ENCODE peak calls at places on chromosomes 5 and 9, in five cellular contexts. B is IMR-90, S is HepG2, O is A549, A is H1. H is an unnamed sample.

GRCh38 chr5:17441351-17441750 is 56.7 kb upstream of the TAF11L2 start:
- DNase-seq in S (no peak), B (peak; percentile 95), A (no peak), O (peak; percentile 36), H (no peak)

GRCh38 chr9:135230817-135231520 is 143.5 kb downstream of the OLFM1 start:
- DNase-seq in B (no peak), O (no peak), A (no peak), S (no peak), H (no peak)

GRCh38 chr9:89745601-89746376 is 141.0 kb downstream of the GADD45G start:
- DNase-seq in B (no peak), O (no peak), A (no peak), S (no peak), H (no peak)

GRCh38 chr9:15231788-15232635 is 75.0 kb downstream of the TTC39B start:
- DNase-seq in O (peak; percentile 67), A (no peak), S (peak; percentile 22), B (no peak), H (peak; percentile 15)

GRCh38 chr5:91170266-91170665 is 212.9 kb downstream of the ARRDC3 start:
- DNase-seq in B (peak; percentile 85), A (no peak), O (no peak), S (no peak), H (no peak)

GRCh38 chr5:77987331-77987730 is 211.2 kb upstream of the TBCA start:
- DNase-seq in S (no peak), B (no peak), A (no peak), O (no peak), H (no peak)

GRCh38 chr9:16421534-16421933 is 448.9 kb downstream of the BNC2 start:
- DNase-seq in A (no peak), S (no peak), B (peak; percentile 24), O (no peak), H (no peak)

GRCh38 chr5:159393854-159394274 is 63.6 kb upstream of the IL12B start:
- DNase-seq in O (no peak), S (no peak), A (no peak), B (no peak), H (peak; percentile 15)

GRCh38 chr9:114047717-114048116 is 30.4 kb downstream of the AMBP start:
- DNase-seq in A (no peak), B (no peak), O (peak; percentile 13), S (peak; percentile 68), H (no peak)

DNA sequence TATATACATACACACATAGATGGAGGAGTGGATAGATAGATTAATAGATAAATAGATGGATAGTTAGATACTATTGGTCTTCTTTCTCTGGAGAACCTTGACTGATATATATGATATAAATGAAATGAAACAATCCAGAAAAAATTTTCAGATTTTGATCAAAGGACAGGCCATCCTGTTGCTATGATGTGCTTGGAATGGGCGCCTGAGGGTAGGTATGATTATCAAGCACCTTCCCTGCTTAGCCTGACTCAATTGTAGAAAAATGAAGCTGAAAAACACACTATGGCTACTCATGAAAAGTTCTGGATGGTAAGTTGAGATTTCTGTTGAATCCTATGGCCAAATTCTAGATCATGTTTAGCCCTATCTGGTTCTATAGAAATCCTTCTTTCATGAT is 266.5 kb upstream of the KLF4 start:
- DNase-seq in A (no peak), S (no peak), O (no peak), B (no peak), H (no peak)
- TF ChIP-seq MAFK in A (no peak), S (no peak), O (no peak), B (no peak), H (no peak)

GRCh38 chr5:13809921-13810320 is 134.6 kb downstream of the DNAH5 start:
- DNase-seq in S (no peak), A (no peak), O (no peak), B (no peak), H (peak; percentile 7)
- TF ChIP-seq MAFK in S (no peak), A (no peak), O (no peak), B (no peak), H (no peak)

GRCh38 chr5:178287091-178287790 is 54.6 kb upstream of the PHYKPL start:
- DNase-seq in A (no peak), O (no peak), B (no peak), S (no peak), H (no peak)

GRCh38 chr5:178287791-178288105 is 55.1 kb upstream of the PHYKPL start:
- DNase-seq in S (no peak), A (no peak), B (no peak), O (no peak), H (no peak)

GRCh38 chr5:178290376-178290775 is 57.8 kb upstream of the PHYKPL start:
- DNase-seq in O (no peak), B (no peak), A (no peak), S (no peak), H (no peak)

GRCh38 chr5:178289438-178289837 is 56.8 kb upstream of the PHYKPL start:
- DNase-seq in S (no peak), A (no peak), B (no peak), O (no peak), H (no peak)

DNA sequence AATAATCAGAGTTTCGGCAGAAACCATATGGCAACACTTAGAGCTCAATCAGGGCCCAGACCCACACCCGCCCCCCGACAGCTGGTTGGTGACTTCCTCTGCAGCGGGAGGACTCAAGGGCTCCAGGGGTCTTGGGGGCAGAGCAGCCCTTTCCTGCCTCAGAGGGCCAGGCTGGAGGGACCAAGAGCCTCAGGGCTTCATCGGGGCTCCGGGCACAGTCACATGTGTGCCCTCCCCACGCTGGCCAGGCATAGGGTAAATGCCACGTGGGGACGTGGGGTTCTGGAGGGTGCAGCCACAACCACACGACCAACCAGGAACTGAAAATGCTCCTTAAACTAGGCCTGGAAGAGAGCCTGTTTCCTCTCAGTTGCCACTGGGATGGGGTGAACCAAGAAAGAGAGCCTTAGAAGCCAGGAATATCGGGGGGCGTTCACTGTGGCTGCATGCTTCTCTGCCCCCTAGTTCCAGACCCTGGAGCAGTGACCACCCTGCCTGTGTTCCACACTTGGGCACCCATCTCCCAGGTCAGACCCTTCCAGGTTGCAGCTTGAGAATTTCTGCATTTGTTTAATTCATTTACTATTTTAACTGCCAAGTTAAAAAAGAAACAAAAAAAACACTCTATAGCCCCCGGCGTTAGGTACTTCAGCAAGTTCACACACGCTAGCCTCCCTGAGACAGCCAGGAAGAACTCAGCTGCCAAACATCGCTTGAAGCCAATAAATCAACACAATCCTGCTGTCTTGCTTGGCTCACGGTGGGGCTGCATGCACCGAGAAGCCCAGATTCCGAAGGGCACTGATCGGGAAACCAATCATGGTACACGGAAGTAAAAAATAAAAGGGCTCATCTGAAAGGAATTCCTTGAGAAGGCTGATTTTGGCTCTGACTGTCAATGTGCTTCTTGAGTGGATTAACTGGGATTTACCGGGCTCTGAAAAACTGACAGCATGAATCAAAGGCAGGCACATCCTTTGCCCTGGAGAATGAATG is 56.1 kb upstream of the PHYKPL start:
- DNase-seq in B (no peak), S (no peak), O (peak; percentile 8), A (no peak), H (no peak)
- TF ChIP-seq MAFK in B (no peak), S (no peak), O (no peak), A (no peak), H (no peak)

DNA sequence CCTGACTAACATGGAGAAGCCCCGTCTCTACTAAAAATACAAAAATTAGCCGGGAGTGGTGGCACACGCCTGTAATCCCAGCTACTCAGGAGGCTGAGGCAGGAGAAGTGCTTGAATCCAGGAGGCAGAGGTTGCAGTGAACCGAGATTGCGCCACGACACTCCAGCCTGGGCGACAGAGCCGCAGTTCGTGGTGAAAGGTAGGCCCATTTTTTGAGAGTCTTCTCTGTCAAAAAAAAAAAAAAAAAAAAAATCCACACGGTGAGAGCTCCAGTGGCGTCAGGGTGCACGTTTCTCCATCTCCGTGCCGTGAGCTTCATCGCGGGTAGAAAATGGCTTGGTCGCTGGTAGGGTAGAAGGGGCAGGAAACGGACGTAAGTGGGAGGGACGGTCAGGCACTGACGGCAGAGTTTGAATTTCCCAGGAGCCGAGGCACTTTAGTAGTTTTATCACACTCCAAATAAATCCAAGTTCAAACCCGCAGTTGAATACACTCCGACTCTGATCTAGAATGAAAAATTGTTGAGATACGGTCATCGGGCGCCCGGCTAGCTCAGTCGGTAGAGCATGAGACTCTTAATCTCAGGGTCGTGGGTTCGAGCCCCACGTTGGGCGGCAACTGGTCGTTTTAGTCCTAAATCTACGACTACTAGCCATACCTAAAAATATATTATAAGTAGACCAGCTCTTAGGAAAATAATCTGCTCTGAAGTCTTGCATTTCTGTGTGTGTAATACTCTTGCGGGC is 2.4 kb upstream of the TRIM7 start:
- DNase-seq in O (peak; percentile 96), B (peak; percentile 93), S (peak; percentile 82), A (no peak), H (peak; percentile 36)
- TF ChIP-seq MAFK in O (no peak), B (no peak), S (no peak), A (peak; percentile 81), H (no peak)

DNA sequence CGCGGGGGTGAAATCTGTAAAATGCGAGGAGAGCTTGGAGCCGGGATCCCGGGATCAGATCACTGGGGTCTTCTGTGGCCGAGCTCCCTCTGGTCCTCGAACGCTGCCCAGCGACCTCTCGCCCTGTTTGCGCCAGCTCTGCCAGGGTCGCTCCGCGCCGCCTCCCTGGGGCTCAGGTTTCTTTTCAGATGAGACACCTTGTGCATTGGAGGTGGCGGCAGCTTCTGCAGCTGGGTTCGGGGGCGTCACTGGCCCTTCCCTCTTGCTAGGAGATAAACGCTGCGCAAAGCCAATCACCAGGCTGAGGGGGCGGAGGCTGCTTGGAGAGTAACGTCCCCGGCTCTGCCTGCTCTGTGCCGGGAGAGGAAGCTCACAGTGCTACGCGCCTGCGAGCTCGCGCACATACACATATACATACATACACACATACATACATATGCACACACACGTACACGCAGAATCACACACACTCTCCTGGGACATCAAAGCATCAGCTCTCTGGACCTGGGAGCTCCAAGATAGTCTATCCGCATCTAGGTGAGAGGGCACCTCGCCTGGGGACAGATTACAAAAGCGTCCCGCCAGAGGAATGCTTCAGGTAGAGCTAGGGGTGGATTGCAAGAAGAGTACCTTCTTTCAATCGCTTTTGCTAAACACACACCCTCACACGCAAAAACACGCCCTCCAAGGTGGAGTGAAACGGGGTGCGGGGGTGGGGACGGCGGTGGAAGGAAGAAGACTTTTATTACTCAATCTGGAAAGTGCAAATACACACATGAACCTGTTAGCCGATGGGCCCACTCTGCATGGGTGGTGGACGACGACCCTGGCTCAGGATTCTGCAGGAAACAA is at the start of gene ST8SIA4:
- DNase-seq in A (peak; percentile 76), S (no peak), O (peak; percentile 79), B (peak; percentile 33), H (no peak)
- TF ChIP-seq MAFK in A (no peak), S (no peak), O (no peak), B (no peak), H (no peak)

GRCh38 chr9:111925784-111926183 is 29.2 kb downstream of the UGCG start:
- DNase-seq in A (no peak), O (no peak), S (no peak), B (no peak), H (no peak)
- TF ChIP-seq MAFK in A (no peak), O (no peak), S (no peak), B (no peak), H (no peak)

GRCh38 chr9:130805510-130806387 is 29.3 kb upstream of the ABL1 start:
- DNase-seq in B (peak; percentile 28), A (no peak), S (no peak), O (no peak), H (no peak)
- TF ChIP-seq MAFK in B (no peak), A (no peak), S (no peak), O (no peak), H (no peak)

GRCh38 chr5:107388111-107388861 is 282.5 kb downstream of the EFNA5 start:
- DNase-seq in O (peak; percentile 85), B (peak; percentile 83), S (no peak), A (no peak), H (no peak)
- TF ChIP-seq MAFK in O (peak; percentile 2), B (no peak), S (no peak), A (no peak), H (no peak)

GRCh38 chr5:85320495-85320894 is 935.8 kb upstream of the EDIL3 start:
- DNase-seq in O (no peak), S (no peak), A (no peak), B (no peak), H (no peak)
- TF ChIP-seq MAFK in O (no peak), S (no peak), A (no peak), B (no peak), H (no peak)

GRCh38 chr5:21154526-21154925 is 1166.5 kb upstream of the CDH18 start:
- DNase-seq in O (no peak), A (no peak), B (no peak), S (no peak), H (no peak)
- TF ChIP-seq MAFK in O (no peak), A (no peak), B (no peak), S (no peak), H (no peak)